ENCODE peak calls at places on chromosomes 4 and X, in eight cellular contexts. Y, N, W, T, F, G, A and P are unnamed samples.

GRCh38 chrX:44012484-44013096 is 39.4 kb upstream of the NDP start:
- DNase-seq in Y (peak), N (peak), W (no peak), T (no peak), F (peak), G (peak), A (peak), P (peak)

GRCh38 chr4:78439328-78439727 is 112.2 kb upstream of the ANXA3 start:
- DNase-seq in Y (no peak), N (no peak), W (no peak), T (no peak), F (no peak), G (no peak), A (no peak), P (no peak)

GRCh38 chr4:36494016-36494415 is 212.6 kb downstream of the DTHD1 start:
- DNase-seq in Y (no peak), N (no peak), W (no peak), T (no peak), F (no peak), G (no peak), A (no peak), P (no peak)

GRCh38 chr4:159003420-159004253 is 99.2 kb upstream of the RAPGEF2 start:
- DNase-seq in Y (no peak), N (peak), W (no peak), T (no peak), F (no peak), G (no peak), A (no peak), P (no peak)

GRCh38 chr4:6916587-6917444 is 7.2 kb downstream of the TBC1D14 start:
- DNase-seq in Y (peak), N (peak), W (no peak), T (no peak), F (peak), G (peak), A (no peak), P (peak)

GRCh38 chr4:74283614-74284013 is 24.7 kb upstream of the EPGN start:
- DNase-seq in Y (peak), N (peak), W (no peak), T (no peak), F (no peak), G (no peak), A (no peak), P (peak)

GRCh38 chrX:6021316-6022091 is 207.2 kb downstream of the NLGN4X start:
- DNase-seq in Y (peak), N (peak), W (no peak), T (peak), F (no peak), G (no peak), A (no peak), P (peak)

GRCh38 chrX:109841869-109842579 is 109.0 kb upstream of the ACSL4 start:
- DNase-seq in Y (no peak), N (peak), W (no peak), T (no peak), F (no peak), G (no peak), A (no peak), P (no peak)

GRCh38 chr4:3781193-3781886 is 15.2 kb downstream of the ADRA2C start:
- DNase-seq in Y (no peak), N (no peak), W (no peak), T (no peak), F (no peak), G (no peak), A (no peak), P (no peak)

GRCh38 chr4:107094976-107095375 is 58.9 kb upstream of the DKK2 start:
- DNase-seq in Y (peak), N (no peak), W (no peak), T (no peak), F (no peak), G (no peak), A (no peak), P (peak)

GRCh38 chrX:43467608-43468234 is 188.4 kb upstream of the MAOA start:
- DNase-seq in Y (no peak), N (no peak), W (no peak), T (no peak), F (no peak), G (no peak), A (no peak), P (no peak)

GRCh38 chr4:8108261-8108660 is 50.4 kb downstream of the ABLIM2 start:
- DNase-seq in Y (no peak), N (no peak), W (no peak), T (no peak), F (no peak), G (peak), A (no peak), P (no peak)

GRCh38 chr4:181301735-181302380 is 941.3 kb upstream of the TENM3 start:
- DNase-seq in Y (peak), N (peak), W (peak), T (no peak), F (peak), G (peak), A (no peak), P (no peak)
- TF ChIP-seq CTCF in Y (peak), N (peak), W (peak), T (peak), F (peak), G (peak), A (peak), P (no peak)

GRCh38 chrX:54825716-54826428 is 18.3 kb downstream of the MAGED2 start:
- DNase-seq in Y (no peak), N (peak), W (no peak), T (no peak), F (no peak), G (no peak), A (no peak), P (no peak)
- TF ChIP-seq CTCF in Y (no peak), N (no peak), W (no peak), T (peak), F (no peak), G (no peak), A (no peak), P (no peak)

GRCh38 chr4:151643564-151643963 is 117.2 kb downstream of the GATB start:
- DNase-seq in Y (no peak), N (no peak), W (no peak), T (no peak), F (no peak), G (no peak), A (no peak), P (no peak)

GRCh38 chr4:151641983-151642382 is 118.8 kb downstream of the GATB start:
- DNase-seq in Y (no peak), N (no peak), W (no peak), T (no peak), F (no peak), G (no peak), A (no peak), P (no peak)

GRCh38 chr4:151649461-151649860 is 111.3 kb downstream of the GATB start:
- DNase-seq in Y (no peak), N (no peak), W (no peak), T (no peak), F (no peak), G (no peak), A (no peak), P (no peak)

GRCh38 chr4:151644625-151645024 is 116.2 kb downstream of the GATB start:
- DNase-seq in Y (no peak), N (no peak), W (no peak), T (peak), F (no peak), G (no peak), A (no peak), P (no peak)

DNA sequence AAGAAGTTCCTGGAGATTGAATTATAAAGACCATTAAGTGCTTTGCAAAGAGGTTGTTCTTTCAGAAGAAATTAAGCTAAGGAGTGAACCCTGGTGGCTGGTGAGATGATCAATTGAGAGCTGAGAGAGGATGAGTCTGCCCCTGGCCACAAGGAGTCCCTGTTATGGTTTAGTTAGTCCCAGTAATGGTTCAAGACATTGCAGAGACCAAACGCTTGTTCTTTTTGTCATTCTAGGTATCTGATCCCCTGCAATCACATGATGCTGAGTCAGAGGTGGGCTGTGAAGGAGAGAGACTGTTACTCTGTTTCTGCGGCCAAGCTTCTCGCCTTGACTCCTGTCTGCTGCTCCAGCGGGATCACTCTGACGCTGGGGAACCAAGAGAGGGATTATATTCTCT is 114.5 kb downstream of the GATB start:
- DNase-seq in Y (no peak), N (no peak), W (no peak), T (no peak), F (no peak), G (no peak), A (no peak), P (no peak)
- TF ChIP-seq CTCF in Y (no peak), N (no peak), W (no peak), T (no peak), F (no peak), G (no peak), A (no peak), P (no peak)

GRCh38 chrX:13805241-13805640 is 11.7 kb downstream of the GPM6B start:
- DNase-seq in Y (no peak), N (no peak), W (no peak), T (no peak), F (no peak), G (no peak), A (no peak), P (no peak)
- TF ChIP-seq CTCF in Y (no peak), N (no peak), W (no peak), T (no peak), F (no peak), G (no peak), A (peak), P (no peak)